ENCODE peak calls at places on chromosomes 13 and 19, in seven cellular contexts. M, Q, X, B, G, D and J are unnamed samples.

GRCh38 chr13:51266642-51267041 is 44.4 kb downstream of the FAM124A start:
- DNase-seq in G (no peak), B (no peak), Q (no peak), X (no peak), D (no peak), M (no peak), J (no peak)

GRCh38 chr19:49515767-49516166 is 3.3 kb downstream of the FCGRT start:
- DNase-seq in D (no peak), X (no peak), B (no peak), M (no peak), Q (no peak), G (no peak), J (no peak)

GRCh38 chr19:5615756-5616327 is 6.7 kb downstream of the SAFB2 start:
- DNase-seq in B (no peak), D (no peak), G (no peak), Q (no peak), X (no peak), M (no peak), J (no peak)

GRCh38 chr13:29763426-29764180 is 86.8 kb downstream of the UBL3 start:
- DNase-seq in M (no peak), B (no peak), X (no peak), Q (no peak), G (no peak), D (no peak), J (peak)

GRCh38 chr13:40351537-40352384 is 314.7 kb downstream of the FOXO1 start:
- DNase-seq in X (no peak), Q (no peak), M (no peak), D (no peak), G (no peak), B (no peak), J (no peak)

GRCh38 chr13:92362717-92363116 is 863.9 kb upstream of the GPC6 start:
- DNase-seq in M (no peak), Q (no peak), D (peak), B (peak), X (no peak), G (no peak), J (no peak)

GRCh38 chr19:35733180-35734125 is 8.8 kb downstream of the IGFLR1 start:
- DNase-seq in B (no peak), G (no peak), D (no peak), X (no peak), M (no peak), Q (no peak), J (no peak)

GRCh38 chr19:53511357-53511756 is 26.6 kb upstream of the ZNF331 start:
- DNase-seq in M (no peak), G (no peak), B (no peak), X (no peak), D (no peak), Q (no peak), J (no peak)

GRCh38 chr19:37931941-37932655 is 25.1 kb downstream of the SIPA1L3 start:
- DNase-seq in M (no peak), B (peak), Q (peak), X (no peak), G (no peak), D (peak), J (no peak)

GRCh38 chr19:6241680-6242079 is 38.1 kb downstream of the MLLT1 start:
- DNase-seq in M (no peak), B (peak), G (no peak), D (no peak), X (peak), Q (no peak), J (no peak)

GRCh38 chr13:103188688-103189326 is 122.6 kb upstream of the SLC10A2 start:
- DNase-seq in D (peak), B (no peak), M (no peak), Q (peak), X (no peak), G (no peak), J (peak)

GRCh38 chr19:40193587-40193849 is 2.3 kb downstream of the MAP3K10 start:
- DNase-seq in D (no peak), G (no peak), Q (no peak), B (no peak), M (no peak), X (no peak), J (no peak)

GRCh38 chr13:70842062-70842644 is 733.9 kb upstream of the KLHL1 start:
- DNase-seq in G (no peak), B (no peak), D (no peak), X (no peak), M (no peak), Q (peak), J (no peak)

GRCh38 chr19:41843371-41843770 is 1.1 kb downstream of the LYPD4 start:
- DNase-seq in D (no peak), B (no peak), M (no peak), Q (no peak), G (no peak), X (no peak), J (no peak)

GRCh38 chr13:27534108-27534975 is 84.0 kb upstream of the MTIF3 start:
- DNase-seq in X (no peak), Q (no peak), G (no peak), D (no peak), B (no peak), M (no peak), J (no peak)

GRCh38 chr19:49436381-49437017 is 4.8 kb downstream of the SLC17A7 start:
- DNase-seq in B (no peak), X (no peak), M (peak), G (no peak), D (no peak), Q (peak), J (no peak)

GRCh38 chr13:39942901-39943273 is 287.4 kb downstream of the COG6 start:
- DNase-seq in G (peak), X (peak), D (peak), B (peak), Q (peak), M (peak), J (peak)